ENCODE peak calls at places on chromosomes 12 and 14, in ten cellular contexts. One of them, this sample, is unnamed.

GRCh38 chr12:113467514-113468364 is 3.9 kb downstream of the LHX5 start:
- DNase-seq in Peyer's patch: no peak
- DNase-seq in psoas muscle: no peak
- DNase-seq in PC-3: peak
- DNase-seq in MM.1S: no peak
- DNase-seq in cardiac muscle cell: no peak
- DNase-seq in transverse colon: no peak
- DNase-seq in SK-N-SH: peak
- DNase-seq in astrocyte of the spinal cord: no peak
- DNase-seq in AG10803: no peak
- DNase-seq in this sample: peak

GRCh38 chr12:87511371-87511770 is 517.8 kb downstream of the C12orf50 start:
- DNase-seq in transverse colon: no peak
- DNase-seq in SK-N-SH: no peak
- DNase-seq in MM.1S: no peak
- DNase-seq in Peyer's patch: no peak
- DNase-seq in AG10803: no peak
- DNase-seq in astrocyte of the spinal cord: no peak
- DNase-seq in cardiac muscle cell: peak
- DNase-seq in PC-3: no peak
- DNase-seq in psoas muscle: no peak
- DNase-seq in this sample: peak

GRCh38 chr12:124861492-124861891 is 2.2 kb downstream of the SCARB1 start:
- DNase-seq in AG10803: peak
- DNase-seq in SK-N-SH: no peak
- DNase-seq in PC-3: peak
- DNase-seq in transverse colon: peak
- DNase-seq in MM.1S: no peak
- DNase-seq in astrocyte of the spinal cord: peak
- DNase-seq in psoas muscle: no peak
- DNase-seq in cardiac muscle cell: peak
- DNase-seq in Peyer's patch: no peak
- DNase-seq in this sample: peak

GRCh38 chr14:99094901-99095300 is 177.1 kb downstream of the BCL11B start:
- DNase-seq in AG10803: no peak
- DNase-seq in cardiac muscle cell: no peak
- DNase-seq in PC-3: no peak
- DNase-seq in astrocyte of the spinal cord: no peak
- DNase-seq in MM.1S: no peak
- DNase-seq in transverse colon: no peak
- DNase-seq in psoas muscle: no peak
- DNase-seq in SK-N-SH: no peak
- DNase-seq in Peyer's patch: no peak
- DNase-seq in this sample: no peak

GRCh38 chr12:123058471-123058870 is 78.0 kb downstream of the ARL6IP4 start:
- DNase-seq in transverse colon: no peak
- DNase-seq in cardiac muscle cell: no peak
- DNase-seq in SK-N-SH: no peak
- DNase-seq in psoas muscle: no peak
- DNase-seq in MM.1S: no peak
- DNase-seq in astrocyte of the spinal cord: no peak
- DNase-seq in Peyer's patch: no peak
- DNase-seq in AG10803: no peak
- DNase-seq in PC-3: no peak
- DNase-seq in this sample: no peak

GRCh38 chr12:11171953-11172675 is 1.1 kb downstream of the SMIM10L1 start:
- DNase-seq in transverse colon: no peak
- DNase-seq in PC-3: no peak
- DNase-seq in Peyer's patch: no peak
- DNase-seq in astrocyte of the spinal cord: no peak
- DNase-seq in psoas muscle: no peak
- DNase-seq in MM.1S: peak
- DNase-seq in cardiac muscle cell: peak
- DNase-seq in SK-N-SH: peak
- DNase-seq in AG10803: peak
- DNase-seq in this sample: peak

GRCh38 chr12:2011641-2012607 is 7.7 kb upstream of the DCP1B start:
- DNase-seq in AG10803: no peak
- DNase-seq in SK-N-SH: no peak
- DNase-seq in cardiac muscle cell: no peak
- DNase-seq in psoas muscle: no peak
- DNase-seq in PC-3: no peak
- DNase-seq in MM.1S: no peak
- DNase-seq in astrocyte of the spinal cord: no peak
- DNase-seq in Peyer's patch: no peak
- DNase-seq in transverse colon: no peak
- DNase-seq in this sample: no peak

GRCh38 chr14:50839696-50840095 is 8.7 kb upstream of the NIN start:
- DNase-seq in Peyer's patch: no peak
- DNase-seq in transverse colon: no peak
- DNase-seq in cardiac muscle cell: no peak
- DNase-seq in MM.1S: no peak
- DNase-seq in SK-N-SH: no peak
- DNase-seq in AG10803: peak
- DNase-seq in astrocyte of the spinal cord: no peak
- DNase-seq in PC-3: no peak
- DNase-seq in psoas muscle: no peak
- DNase-seq in this sample: no peak

GRCh38 chr12:51592034-51592705 is 1.1 kb downstream of the SCN8A start:
- DNase-seq in astrocyte of the spinal cord: peak
- DNase-seq in transverse colon: no peak
- DNase-seq in PC-3: peak
- DNase-seq in MM.1S: no peak
- DNase-seq in Peyer's patch: no peak
- DNase-seq in AG10803: peak
- DNase-seq in SK-N-SH: peak
- DNase-seq in psoas muscle: no peak
- DNase-seq in cardiac muscle cell: no peak
- DNase-seq in this sample: no peak

GRCh38 chr14:76904100-76904739 is 78.0 kb downstream of the LRRC74A start:
- DNase-seq in SK-N-SH: peak
- DNase-seq in PC-3: peak
- DNase-seq in cardiac muscle cell: peak
- DNase-seq in MM.1S: no peak
- DNase-seq in transverse colon: peak
- DNase-seq in psoas muscle: peak
- DNase-seq in astrocyte of the spinal cord: peak
- DNase-seq in Peyer's patch: no peak
- DNase-seq in AG10803: peak
- DNase-seq in this sample: peak

GRCh38 chr12:122094261-122094734 is 15.7 kb downstream of the MLXIP start:
- DNase-seq in cardiac muscle cell: no peak
- DNase-seq in AG10803: no peak
- DNase-seq in Peyer's patch: peak
- DNase-seq in astrocyte of the spinal cord: no peak
- DNase-seq in PC-3: no peak
- DNase-seq in psoas muscle: no peak
- DNase-seq in MM.1S: no peak
- DNase-seq in SK-N-SH: no peak
- DNase-seq in transverse colon: no peak
- DNase-seq in this sample: no peak

GRCh38 chr14:102255401-102256190 is 49.4 kb downstream of the MOK start:
- DNase-seq in SK-N-SH: no peak
- DNase-seq in AG10803: peak
- DNase-seq in astrocyte of the spinal cord: peak
- DNase-seq in Peyer's patch: no peak
- DNase-seq in PC-3: no peak
- DNase-seq in MM.1S: no peak
- DNase-seq in psoas muscle: no peak
- DNase-seq in transverse colon: no peak
- DNase-seq in cardiac muscle cell: peak
- DNase-seq in this sample: peak

GRCh38 chr14:69650948-69651369 is 39.6 kb downstream of the SUSD6 start:
- DNase-seq in astrocyte of the spinal cord: no peak
- DNase-seq in transverse colon: no peak
- DNase-seq in AG10803: peak
- DNase-seq in PC-3: peak
- DNase-seq in MM.1S: no peak
- DNase-seq in Peyer's patch: no peak
- DNase-seq in psoas muscle: no peak
- DNase-seq in cardiac muscle cell: peak
- DNase-seq in SK-N-SH: no peak
- DNase-seq in this sample: peak

DNA sequence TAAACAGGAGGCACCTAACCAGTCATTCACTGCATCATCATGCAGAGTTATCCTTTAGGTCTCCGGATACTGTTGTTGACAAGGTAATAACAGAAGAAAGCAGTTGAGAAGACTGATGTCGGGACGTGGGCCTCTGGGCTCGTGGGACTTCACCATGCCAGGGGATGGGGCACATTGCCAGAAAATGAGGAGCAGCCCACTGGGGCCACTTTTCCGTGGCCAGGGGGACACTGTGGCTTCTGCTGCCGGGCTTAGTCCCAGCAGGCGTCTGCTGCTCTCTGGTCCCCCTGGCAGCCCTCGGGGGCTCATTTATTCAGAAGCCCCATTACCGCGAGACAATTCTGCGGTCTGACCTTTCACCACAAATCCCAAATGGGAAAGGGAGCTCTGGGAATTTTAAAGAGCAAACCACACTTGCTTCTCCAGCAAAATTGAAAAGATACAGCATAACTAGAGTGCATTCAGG is 201.2 kb downstream of the DAD1 start:
- DNase-seq in transverse colon: no peak
- DNase-seq in AG10803: no peak
- DNase-seq in SK-N-SH: peak
- DNase-seq in MM.1S: no peak
- DNase-seq in psoas muscle: no peak
- DNase-seq in Peyer's patch: no peak
- DNase-seq in PC-3: no peak
- DNase-seq in cardiac muscle cell: no peak
- DNase-seq in astrocyte of the spinal cord: peak
- DNase-seq in this sample: no peak
- TF ChIP-seq CTCF in transverse colon: no peak
- TF ChIP-seq CTCF in AG10803: no peak
- TF ChIP-seq CTCF in SK-N-SH: no peak
- TF ChIP-seq CTCF in MM.1S: no peak
- TF ChIP-seq CTCF in psoas muscle: no peak
- TF ChIP-seq CTCF in Peyer's patch: no peak
- TF ChIP-seq CTCF in PC-3: peak
- TF ChIP-seq CTCF in cardiac muscle cell: no peak
- TF ChIP-seq CTCF in astrocyte of the spinal cord: no peak
- TF ChIP-seq CTCF in this sample: no peak

GRCh38 chr12:24473097-24473496 is 475.8 kb downstream of the BCAT1 start:
- DNase-seq in transverse colon: no peak
- DNase-seq in AG10803: no peak
- DNase-seq in Peyer's patch: no peak
- DNase-seq in cardiac muscle cell: no peak
- DNase-seq in SK-N-SH: no peak
- DNase-seq in psoas muscle: no peak
- DNase-seq in astrocyte of the spinal cord: no peak
- DNase-seq in MM.1S: no peak
- DNase-seq in PC-3: no peak
- DNase-seq in this sample: no peak

GRCh38 chr12:24478254-24478653 is 470.6 kb downstream of the BCAT1 start:
- DNase-seq in MM.1S: no peak
- DNase-seq in AG10803: no peak
- DNase-seq in PC-3: no peak
- DNase-seq in transverse colon: no peak
- DNase-seq in Peyer's patch: no peak
- DNase-seq in astrocyte of the spinal cord: peak
- DNase-seq in psoas muscle: no peak
- DNase-seq in cardiac muscle cell: no peak
- DNase-seq in SK-N-SH: no peak
- DNase-seq in this sample: no peak

GRCh38 chr12:24475337-24475736 is 473.6 kb downstream of the BCAT1 start:
- DNase-seq in MM.1S: no peak
- DNase-seq in AG10803: no peak
- DNase-seq in PC-3: no peak
- DNase-seq in transverse colon: no peak
- DNase-seq in astrocyte of the spinal cord: no peak
- DNase-seq in SK-N-SH: no peak
- DNase-seq in cardiac muscle cell: no peak
- DNase-seq in psoas muscle: no peak
- DNase-seq in Peyer's patch: no peak
- DNase-seq in this sample: no peak

GRCh38 chr12:24479131-24479530 is 469.8 kb downstream of the BCAT1 start:
- DNase-seq in SK-N-SH: no peak
- DNase-seq in Peyer's patch: no peak
- DNase-seq in transverse colon: no peak
- DNase-seq in cardiac muscle cell: no peak
- DNase-seq in astrocyte of the spinal cord: no peak
- DNase-seq in MM.1S: no peak
- DNase-seq in psoas muscle: no peak
- DNase-seq in PC-3: no peak
- DNase-seq in AG10803: no peak
- DNase-seq in this sample: no peak

DNA sequence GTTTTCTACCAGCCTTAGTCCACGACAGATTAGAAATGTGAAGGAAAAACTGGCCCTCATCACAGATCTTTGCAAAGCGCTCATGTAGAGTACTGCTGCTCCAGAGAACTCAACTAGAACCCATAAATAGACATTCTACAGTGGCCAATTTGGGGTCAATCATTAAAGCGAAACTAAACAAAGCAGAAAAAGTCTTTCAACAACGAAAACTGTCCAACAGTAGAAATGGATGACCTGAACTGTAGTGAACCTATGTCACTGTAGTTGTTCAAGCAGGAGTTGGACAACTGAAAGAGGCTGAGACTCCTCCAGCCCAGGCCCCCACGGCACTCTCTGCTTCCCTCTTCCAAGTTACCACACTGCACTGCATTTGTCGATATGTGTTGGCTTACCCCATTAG is 472.6 kb downstream of the BCAT1 start:
- DNase-seq in cardiac muscle cell: no peak
- DNase-seq in MM.1S: no peak
- DNase-seq in PC-3: no peak
- DNase-seq in transverse colon: no peak
- DNase-seq in astrocyte of the spinal cord: no peak
- DNase-seq in Peyer's patch: no peak
- DNase-seq in AG10803: no peak
- DNase-seq in SK-N-SH: no peak
- DNase-seq in psoas muscle: no peak
- DNase-seq in this sample: no peak
- H3K4me3 ChIP-seq in cardiac muscle cell: no peak
- H3K4me3 ChIP-seq in MM.1S: no peak
- H3K4me3 ChIP-seq in PC-3: no peak
- H3K4me3 ChIP-seq in transverse colon: no peak
- H3K4me3 ChIP-seq in astrocyte of the spinal cord: no peak
- H3K4me3 ChIP-seq in Peyer's patch: no peak
- H3K4me3 ChIP-seq in AG10803: no peak
- H3K4me3 ChIP-seq in SK-N-SH: no peak
- H3K4me3 ChIP-seq in psoas muscle: no peak
- H3K4me3 ChIP-seq in this sample: no peak

GRCh38 chr12:93352321-93352720 is 25.4 kb upstream of the NUDT4 start:
- DNase-seq in Peyer's patch: no peak
- DNase-seq in PC-3: no peak
- DNase-seq in astrocyte of the spinal cord: no peak
- DNase-seq in psoas muscle: no peak
- DNase-seq in AG10803: no peak
- DNase-seq in SK-N-SH: no peak
- DNase-seq in MM.1S: no peak
- DNase-seq in transverse colon: no peak
- DNase-seq in cardiac muscle cell: no peak
- DNase-seq in this sample: peak
- TF ChIP-seq CTCF in Peyer's patch: no peak
- TF ChIP-seq CTCF in PC-3: no peak
- TF ChIP-seq CTCF in astrocyte of the spinal cord: no peak
- TF ChIP-seq CTCF in psoas muscle: no peak
- TF ChIP-seq CTCF in AG10803: no peak
- TF ChIP-seq CTCF in SK-N-SH: no peak
- TF ChIP-seq CTCF in MM.1S: no peak
- TF ChIP-seq CTCF in transverse colon: no peak
- TF ChIP-seq CTCF in cardiac muscle cell: no peak
- TF ChIP-seq CTCF in this sample: no peak

GRCh38 chr14:91985521-91986255 is 38.2 kb upstream of the FBLN5 start:
- DNase-seq in astrocyte of the spinal cord: peak
- DNase-seq in PC-3: no peak
- DNase-seq in SK-N-SH: no peak
- DNase-seq in cardiac muscle cell: peak
- DNase-seq in MM.1S: no peak
- DNase-seq in psoas muscle: no peak
- DNase-seq in transverse colon: no peak
- DNase-seq in AG10803: peak
- DNase-seq in Peyer's patch: no peak
- DNase-seq in this sample: peak
- H3K4me3 ChIP-seq in astrocyte of the spinal cord: no peak
- H3K4me3 ChIP-seq in PC-3: no peak
- H3K4me3 ChIP-seq in SK-N-SH: no peak
- H3K4me3 ChIP-seq in cardiac muscle cell: no peak
- H3K4me3 ChIP-seq in MM.1S: no peak
- H3K4me3 ChIP-seq in psoas muscle: no peak
- H3K4me3 ChIP-seq in transverse colon: no peak
- H3K4me3 ChIP-seq in AG10803: no peak
- H3K4me3 ChIP-seq in Peyer's patch: no peak
- H3K4me3 ChIP-seq in this sample: no peak